ENCODE peak calls at places on chromosomes 7 and 10, in six cellular contexts. H is aorta; A is left ventricle myocardium inferior; M is pancreas; C is CD8-positive, alpha-beta T cell; I is heart right ventricle. T is an unnamed sample.

GRCh38 chr7:47337531-47337930 is 244.4 kb downstream of the TNS3 start:
- DNase-seq in H (peak; percentile 51), A (peak; percentile 51), M (no peak), C (no peak), I (peak; percentile 42), T (no peak)

GRCh38 chr10:73591935-73592699 is 975 bp upstream of the USP54 start:
- DNase-seq in H (no peak), A (peak; percentile 30), M (peak; percentile 70), C (no peak), I (peak; percentile 67), T (peak; percentile 71)

GRCh38 chr7:32892521-32893224 is 1.1 kb upstream of the KBTBD2 start:
- DNase-seq in H (peak; percentile 80), A (peak; percentile 37), M (peak; percentile 29), C (peak; percentile 37), I (peak; percentile 31), T (peak; percentile 72)

GRCh38 chr7:131602304-131602993 is 46.0 kb upstream of the PODXL start:
- DNase-seq in H (no peak), A (no peak), M (no peak), C (no peak), I (no peak), T (no peak)

GRCh38 chr7:112646787-112647186 is 143.4 kb downstream of the TMEM168 start:
- DNase-seq in H (no peak), A (no peak), M (no peak), C (no peak), I (no peak), T (no peak)

GRCh38 chr7:117157121-117157870 is 165.6 kb downstream of the WNT2 start:
- DNase-seq in H (peak; percentile 82), A (peak; percentile 17), M (peak; percentile 25), C (no peak), I (peak; percentile 40), T (no peak)

GRCh38 chr10:98436704-98437103 is 10.0 kb downstream of the HPS1 start:
- DNase-seq in H (no peak), A (no peak), M (no peak), C (no peak), I (no peak), T (no peak)

GRCh38 chr7:93551063-93551895 is 23.2 kb downstream of the CALCR start:
- DNase-seq in H (no peak), A (no peak), M (no peak), C (no peak), I (no peak), T (no peak)

GRCh38 chr10:78644550-78644949 is 424.2 kb upstream of the ZMIZ1 start:
- DNase-seq in H (no peak), A (no peak), M (no peak), C (no peak), I (no peak), T (no peak)

GRCh38 chr7:100118388-100119074 is 627 bp downstream of the TAF6 start:
- DNase-seq in H (no peak), A (no peak), M (no peak), C (no peak), I (no peak), T (no peak)

GRCh38 chr10:120420421-120420820 is 36.6 kb upstream of the PLPP4 start:
- DNase-seq in H (no peak), A (no peak), M (no peak), C (no peak), I (no peak), T (no peak)

GRCh38 chr7:100585511-100586265 is at the start of gene LRCH4:
- DNase-seq in H (no peak), A (no peak), M (peak; percentile 67), C (peak; percentile 48), I (no peak), T (peak; percentile 88)

GRCh38 chr10:13329565-13329964 is 18.5 kb downstream of the SEPHS1 start:
- DNase-seq in H (peak; percentile 42), A (no peak), M (no peak), C (no peak), I (no peak), T (no peak)

GRCh38 chr10:13347235-13348156 is 597 bp downstream of the SEPHS1 start:
- DNase-seq in H (peak; percentile 94), A (peak; percentile 86), M (peak; percentile 87), C (peak; percentile 68), I (peak; percentile 80), T (peak; percentile 94)

GRCh38 chr7:148753224-148753623 is 54.5 kb downstream of the CUL1 start:
- DNase-seq in H (no peak), A (no peak), M (no peak), C (no peak), I (no peak), T (no peak)

GRCh38 chr7:31408120-31408729 is 67.7 kb upstream of the NEUROD6 start:
- DNase-seq in H (no peak), A (no peak), M (no peak), C (no peak), I (no peak), T (no peak)

GRCh38 chr7:90892213-90892612 is 296.1 kb downstream of the CDK14 start:
- DNase-seq in H (no peak), A (no peak), M (no peak), C (no peak), I (no peak), T (no peak)

GRCh38 chr7:44681645-44682044 is 67.0 kb upstream of the ZMIZ2 start:
- DNase-seq in H (no peak), A (no peak), M (no peak), C (no peak), I (no peak), T (peak; percentile 10)

GRCh38 chr10:3413937-3414710 is 241.5 kb upstream of the PITRM1 start:
- DNase-seq in H (no peak), A (no peak), M (no peak), C (no peak), I (no peak), T (no peak)

GRCh38 chr10:91901784-91902677 is 7.3 kb downstream of the FGFBP3 start:
- DNase-seq in H (no peak), A (no peak), M (no peak), C (no peak), I (no peak), T (no peak)

GRCh38 chr7:149664666-149665065 is 108.7 kb downstream of the ZNF467 start:
- DNase-seq in H (no peak), A (no peak), M (no peak), C (no peak), I (no peak), T (no peak)

GRCh38 chr7:150431839-150432658 is 18.4 kb upstream of the GIMAP8 start:
- DNase-seq in H (no peak), A (no peak), M (no peak), C (no peak), I (no peak), T (peak; percentile 32)

GRCh38 chr10:35852721-35853120 is 210.6 kb upstream of the FZD8 start:
- DNase-seq in H (no peak), A (no peak), M (no peak), C (no peak), I (peak; percentile 21), T (no peak)

GRCh38 chr10:78309536-78310237 is 276.0 kb downstream of the RPS24 start:
- DNase-seq in H (no peak), A (no peak), M (no peak), C (no peak), I (no peak), T (no peak)

GRCh38 chr10:102435529-102436233 is 3.3 kb upstream of the CUEDC2 start:
- DNase-seq in H (no peak), A (no peak), M (no peak), C (no peak), I (no peak), T (peak; percentile 85)

GRCh38 chr10:102434251-102434913 is 2.0 kb upstream of the CUEDC2 start:
- DNase-seq in H (no peak), A (no peak), M (no peak), C (no peak), I (no peak), T (no peak)

GRCh38 chr10:102436312-102436711 is 3.9 kb upstream of the CUEDC2 start:
- DNase-seq in H (no peak), A (no peak), M (no peak), C (no peak), I (no peak), T (no peak)

GRCh38 chr10:102433619-102434046 is 1.3 kb upstream of the CUEDC2 start:
- DNase-seq in H (no peak), A (no peak), M (no peak), C (no peak), I (no peak), T (no peak)

GRCh38 chr10:102435098-102435497 is 2.7 kb upstream of the CUEDC2 start:
- DNase-seq in H (no peak), A (no peak), M (no peak), C (no peak), I (no peak), T (no peak)
- H3K27ac ChIP-seq in H (no peak overlapping the region), A (no peak overlapping the region), M (peak overlapping the region; percentile 8), C (peak overlapping the region; percentile 2), I (no peak overlapping the region), T (peak overlapping the region; percentile 79)

GRCh38 chr7:98621573-98622482 is 4.7 kb downstream of the NPTX2 start:
- DNase-seq in H (no peak), A (no peak), M (no peak), C (no peak), I (no peak), T (no peak)

GRCh38 chr7:98626393-98627061 is 9.4 kb downstream of the NPTX2 start:
- DNase-seq in H (no peak), A (no peak), M (no peak), C (no peak), I (no peak), T (no peak)

GRCh38 chr7:98627062-98627790 is 10.1 kb downstream of the NPTX2 start:
- DNase-seq in H (no peak), A (no peak), M (no peak), C (no peak), I (no peak), T (no peak)

GRCh38 chr7:98622926-98623325 is 5.8 kb downstream of the NPTX2 start:
- DNase-seq in H (no peak), A (no peak), M (no peak), C (no peak), I (no peak), T (no peak)

DNA sequence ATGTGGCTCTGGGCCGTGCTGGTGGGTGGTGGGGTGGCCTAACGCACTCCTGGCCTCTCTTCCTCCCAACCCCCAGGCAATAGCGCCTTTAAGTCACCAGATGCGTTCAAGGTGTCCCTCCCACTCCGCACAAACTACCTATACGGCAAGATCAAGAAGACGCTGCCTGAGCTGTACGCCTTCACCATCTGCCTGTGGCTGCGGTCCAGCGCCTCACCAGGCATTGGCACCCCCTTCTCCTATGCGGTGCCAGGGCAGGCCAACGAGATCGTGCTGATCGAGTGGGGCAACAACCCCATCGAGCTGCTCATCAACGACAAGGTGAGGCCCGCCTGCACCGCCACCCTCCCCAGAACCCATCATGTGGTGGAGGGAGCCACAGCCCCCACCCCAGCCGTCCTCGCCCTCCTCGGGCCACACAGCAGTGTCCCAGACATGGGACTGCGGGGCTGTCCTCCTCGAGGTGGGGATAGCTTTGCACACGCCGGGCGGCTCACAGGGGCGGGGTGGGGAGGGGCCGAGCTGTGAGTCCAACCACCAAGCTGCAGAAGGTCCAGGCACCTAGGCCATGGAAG is 7.8 kb downstream of the NPTX2 start:
- DNase-seq in H (no peak), A (no peak), M (no peak), C (no peak), I (no peak), T (no peak)
- H3K27me3 ChIP-seq in H (no peaks in the 10 kb centered on the region), A (peaks cover 95% of the 10 kb centered on the region), M (no peaks in the 10 kb centered on the region), C (no peaks in the 10 kb centered on the region), I (peaks cover 17% of the 10 kb centered on the region), T (peaks cover 23% of the 10 kb centered on the region)

GRCh38 chr10:131247873-131248272 is 63.6 kb downstream of the TCERG1L start:
- DNase-seq in H (no peak), A (no peak), M (no peak), C (no peak), I (no peak), T (no peak)
- H3K4me1 ChIP-seq in H (no peaks in the 10 kb centered on the region), A (no peaks in the 10 kb centered on the region), M (no peaks in the 10 kb centered on the region), C (no peaks in the 10 kb centered on the region), I (no peaks in the 10 kb centered on the region), T (no peaks in the 10 kb centered on the region)

GRCh38 chr10:90424730-90425129 is 433.1 kb downstream of the HTR7 start:
- DNase-seq in H (no peak), A (no peak), M (no peak), C (no peak), I (no peak), T (no peak)
- H3K27ac ChIP-seq in H (no peak overlapping the region), A (no peak overlapping the region), M (no peak overlapping the region), C (no peak overlapping the region), I (no peak overlapping the region), T (no peak overlapping the region)